ENCODE peak calls at places on chromosome 19, in five cellular contexts. Y is esophagus squamous epithelium, W is ascending aorta, V is hepatocyte, G is suprapubic skin. O is an unnamed sample. For H3K27me3, the result is how much of the 10 kb centered on the place peaks cover.

GRCh38 chr19:47230921-47231214 is at the start of gene BBC3:
- DNase-seq in Y (no peak), W (no peak), V (no peak), G (peak), O (no peak)

GRCh38 chr19:47072323-47072722 is 23.9 kb upstream of the TMEM160 start:
- DNase-seq in Y (no peak), W (no peak), V (no peak), G (no peak), O (no peak)

GRCh38 chr19:16368385-16369305 is 44.0 kb downstream of the KLF2 start:
- DNase-seq in Y (no peak), W (no peak), V (peak), G (no peak), O (no peak)

GRCh38 chr19:42455621-42456081 is 12.9 kb upstream of the CXCL17 start:
- DNase-seq in Y (no peak), W (no peak), V (peak), G (no peak), O (no peak)

GRCh38 chr19:35805518-35806102 is 7.0 kb downstream of the PRODH2 start:
- DNase-seq in Y (no peak), W (no peak), V (no peak), G (no peak), O (no peak)

GRCh38 chr19:14088634-14089411 is 1.7 kb downstream of the SAMD1 start:
- DNase-seq in Y (no peak), W (no peak), V (peak), G (no peak), O (no peak)

GRCh38 chr19:53576941-53577653 is 39.2 kb downstream of the ZNF331 start:
- DNase-seq in Y (no peak), W (no peak), V (no peak), G (no peak), O (no peak)

GRCh38 chr19:14352526-14352925 is 28.7 kb upstream of the ADGRE5 start:
- DNase-seq in Y (no peak), W (no peak), V (no peak), G (no peak), O (no peak)

GRCh38 chr19:11475861-11476260 is 5.0 kb downstream of the ELAVL3 start:
- DNase-seq in Y (no peak), W (no peak), V (no peak), G (no peak), O (no peak)

DNA sequence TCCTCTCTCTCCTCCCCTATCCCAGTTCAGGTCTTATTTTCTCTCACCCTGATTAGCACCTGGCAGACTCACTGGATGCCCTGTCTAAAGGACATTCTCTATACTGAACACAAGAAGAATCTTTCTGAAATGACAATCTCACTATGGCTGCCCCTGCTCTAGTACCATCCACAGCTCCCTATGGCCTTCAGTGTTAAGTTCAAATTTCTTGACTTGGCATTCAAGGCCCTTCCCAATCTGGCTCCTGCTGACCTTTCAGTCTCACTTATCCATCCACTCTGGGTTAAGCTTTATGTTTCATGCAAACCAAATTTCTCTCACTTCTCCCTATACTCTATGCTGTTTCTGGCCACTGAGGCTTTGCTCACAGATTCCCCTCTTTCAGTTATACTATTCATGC is 34.2 kb downstream of the MBD3L1 start:
- DNase-seq in Y (no peak), W (no peak), V (no peak), G (no peak), O (no peak)
- TF ChIP-seq CTCF in Y (no peak), W (no peak), V (no peak), G (no peak), O (no peak)

GRCh38 chr19:998064-998463 is 2.2 kb upstream of the GRIN3B start:
- DNase-seq in Y (no peak), W (no peak), V (no peak), G (no peak), O (no peak)
- H3K27me3 ChIP-seq in Y (half or more), W (under half), V (half or more), G (half or more), O (under half)

GRCh38 chr19:45913874-45914830 is at the start of gene NANOS2:
- DNase-seq in Y (no peak), W (no peak), V (no peak), G (no peak), O (no peak)
- TF ChIP-seq CTCF in Y (no peak), W (no peak), V (no peak), G (no peak), O (no peak)

GRCh38 chr19:40217921-40218890 is at the start of gene TTC9B:
- DNase-seq in Y (no peak), W (no peak), V (peak), G (no peak), O (no peak)
- H3K27me3 ChIP-seq in Y (half or more), W (under half), V (under half), G (under half), O (under half)

GRCh38 chr19:7203317-7203716 is 90.9 kb downstream of the INSR start:
- DNase-seq in Y (no peak), W (no peak), V (no peak), G (no peak), O (no peak)

GRCh38 chr19:7199613-7200533 is 94.3 kb downstream of the INSR start:
- DNase-seq in Y (no peak), W (no peak), V (peak), G (no peak), O (no peak)

GRCh38 chr19:7197760-7198696 is 96.2 kb downstream of the INSR start:
- DNase-seq in Y (peak), W (peak), V (peak), G (peak), O (peak)

GRCh38 chr19:7200739-7201138 is 93.5 kb downstream of the INSR start:
- DNase-seq in Y (no peak), W (no peak), V (no peak), G (no peak), O (no peak)

DNA sequence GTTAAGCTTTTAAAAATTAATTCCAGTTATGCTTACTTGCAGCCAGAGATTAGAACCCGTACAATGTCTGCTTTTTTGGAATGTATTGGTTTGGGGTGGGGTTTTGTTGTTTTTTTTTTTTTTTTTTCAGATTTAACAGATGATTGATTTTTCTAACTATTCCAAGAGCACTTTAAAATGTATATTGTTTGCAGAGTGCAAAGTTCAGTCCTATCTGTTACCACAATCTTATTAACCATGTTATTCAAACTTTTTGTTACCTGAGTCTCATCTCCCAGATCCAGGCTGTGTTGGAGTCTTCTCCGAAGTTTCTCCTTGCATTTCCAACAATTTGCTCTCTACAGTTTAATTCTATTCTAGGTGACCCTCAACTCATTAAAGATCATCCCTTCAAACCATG is 91.3 kb downstream of the INSR start:
- DNase-seq in Y (no peak), W (no peak), V (no peak), G (no peak), O (no peak)
- TF ChIP-seq CTCF in Y (no peak), W (no peak), V (no peak), G (no peak), O (no peak)

DNA sequence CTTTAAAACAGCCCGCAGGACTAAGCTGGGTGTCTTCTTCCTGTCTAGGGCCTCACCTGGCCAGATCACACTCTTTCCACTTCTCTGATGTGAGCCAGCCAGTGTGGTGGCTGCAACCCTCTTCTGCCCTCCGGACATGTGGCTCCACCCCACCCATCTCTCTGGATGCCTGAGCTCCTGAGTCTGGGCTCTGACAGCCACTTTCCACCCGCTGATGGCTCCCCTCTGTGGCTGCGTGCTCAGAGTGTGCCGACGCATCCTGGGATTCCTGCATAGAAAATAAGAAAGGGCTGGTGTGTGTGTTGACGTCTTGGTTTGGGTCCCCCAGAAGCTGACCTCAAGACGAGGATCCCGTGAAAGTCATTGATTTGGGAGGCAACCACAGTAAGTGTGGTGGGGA is 181.6 kb downstream of the URI1 start:
- DNase-seq in Y (no peak), W (no peak), V (no peak), G (no peak), O (no peak)
- H3K27me3 ChIP-seq in Y (under half), W (under half), V (under half), G (under half), O (under half)

GRCh38 chr19:45798995-45799517 is 6.4 kb upstream of the DMWD start:
- DNase-seq in Y (no peak), W (no peak), V (peak), G (no peak), O (no peak)
- TF ChIP-seq CTCF in Y (peak), W (peak), V (peak), G (peak), O (peak)

GRCh38 chr19:1774999-1775772 is 21.9 kb downstream of the ONECUT3 start:
- DNase-seq in Y (no peak), W (no peak), V (no peak), G (no peak), O (no peak)

GRCh38 chr19:1775951-1776605 is 22.8 kb downstream of the ONECUT3 start:
- DNase-seq in Y (no peak), W (no peak), V (no peak), G (no peak), O (no peak)

GRCh38 chr19:1776606-1777147 is 23.4 kb downstream of the ONECUT3 start:
- DNase-seq in Y (no peak), W (no peak), V (no peak), G (no peak), O (no peak)

GRCh38 chr19:1770866-1771576 is 17.7 kb downstream of the ONECUT3 start:
- DNase-seq in Y (no peak), W (no peak), V (no peak), G (no peak), O (no peak)

DNA sequence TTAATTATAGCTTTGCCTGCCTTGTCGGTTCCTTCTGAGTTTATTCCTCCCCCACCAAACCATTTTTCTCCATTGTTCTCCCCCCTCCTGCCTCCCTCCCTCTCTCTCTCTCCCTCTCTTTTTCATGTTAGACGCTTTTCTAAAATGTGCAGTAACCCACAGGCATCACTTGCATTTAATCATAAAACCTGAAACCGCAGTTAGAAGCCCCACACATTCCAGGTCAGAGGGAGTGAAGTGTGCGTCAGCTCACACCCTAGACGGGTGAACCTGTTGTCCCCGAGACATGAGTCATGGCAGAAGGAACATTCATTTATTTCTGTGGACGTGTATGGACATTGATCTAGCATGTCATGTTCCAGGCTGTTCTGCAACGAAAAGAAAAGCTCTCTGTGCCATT is 19.9 kb downstream of the ONECUT3 start:
- DNase-seq in Y (no peak), W (no peak), V (no peak), G (no peak), O (peak)
- H3K27me3 ChIP-seq in Y (half or more), W (under half), V (half or more), G (half or more), O (under half)

O was measured in BJ.